ENCODE peak calls at places on chromosomes 1 and 21, in five cellular contexts. R is prostate gland, V is thyroid gland, S is neuronal stem cell, B is ovary. G is an unnamed sample.

GRCh38 chr1:99685516-99686180 is 39.7 kb downstream of the PALMD start:
- DNase-seq in B (peak; percentile 77), S (peak; percentile 52), V (peak; percentile 85), R (peak; percentile 63), G (peak; percentile 78)

GRCh38 chr1:230359992-230360391 is 66.1 kb downstream of the PGBD5 start:
- DNase-seq in B (no peak), V (peak; percentile 82), S (no peak), R (peak; percentile 20), G (peak; percentile 10)

GRCh38 chr1:39102537-39103320 is 76.6 kb downstream of the NDUFS5 start:
- DNase-seq in R (peak; percentile 41), B (no peak), V (no peak), S (peak; percentile 63), G (peak; percentile 75)

GRCh38 chr1:196148367-196148970 is 459.8 kb downstream of the KCNT2 start:
- DNase-seq in S (no peak), R (no peak), V (no peak), B (no peak), G (no peak)

GRCh38 chr1:168939131-168939946 is 167.2 kb upstream of the ATP1B1 start:
- DNase-seq in S (no peak), V (no peak), R (no peak), B (no peak), G (no peak)

GRCh38 chr1:152743371-152744145 is 14.3 kb upstream of the KPRP start:
- DNase-seq in S (no peak), B (no peak), R (no peak), V (no peak), G (no peak)

GRCh38 chr1:225448146-225448805 is 20.4 kb upstream of the LBR start:
- DNase-seq in R (no peak), S (no peak), B (no peak), V (no peak), G (no peak)

GRCh38 chr1:175891783-175892309 is 148.5 kb upstream of the TNR start:
- DNase-seq in S (no peak), B (no peak), R (no peak), V (no peak), G (no peak)

GRCh38 chr1:85148524-85149250 is 52.1 kb downstream of the SYDE2 start:
- DNase-seq in R (no peak), S (no peak), V (no peak), B (no peak), G (no peak)

GRCh38 chr1:46616277-46617107 is at the start of gene MOB3C:
- DNase-seq in B (peak; percentile 88), V (peak; percentile 73), R (peak; percentile 75), S (peak; percentile 33), G (peak; percentile 83)

GRCh38 chr1:18531503-18531845 is 50.7 kb downstream of the KLHDC7A start:
- DNase-seq in S (no peak), V (no peak), B (no peak), R (no peak), G (no peak)

GRCh38 chr1:223834660-223835263 is 11.0 kb downstream of the TP53BP2 start:
- DNase-seq in R (no peak), V (no peak), B (no peak), S (no peak), G (peak; percentile 57)

GRCh38 chr1:178310685-178311105 is 186.1 kb downstream of the CLEC20A start:
- DNase-seq in B (no peak), V (no peak), S (peak; percentile 65), R (peak; percentile 29), G (peak; percentile 52)

GRCh38 chr1:94731891-94732290 is 88.3 kb upstream of the SLC44A3 start:
- DNase-seq in B (no peak), S (no peak), V (no peak), R (no peak), G (peak; percentile 33)

GRCh38 chr1:29258974-29259801 is 22.9 kb downstream of the PTPRU start:
- DNase-seq in R (no peak), V (peak; percentile 5), S (no peak), B (peak; percentile 84), G (no peak)

GRCh38 chr21:39397651-39398385 is 47.8 kb downstream of the LCA5L start:
- DNase-seq in V (no peak), R (no peak), S (no peak), B (no peak), G (no peak)

GRCh38 chr1:230611128-230611914 is 31.0 kb upstream of the COG2 start:
- DNase-seq in V (no peak), S (no peak), R (no peak), B (no peak), G (no peak)

GRCh38 chr1:234931404-234931973 is 197.1 kb downstream of the TOMM20 start:
- DNase-seq in S (no peak), R (no peak), B (no peak), V (no peak), G (no peak)

GRCh38 chr1:33074193-33074945 is 6.6 kb upstream of the AZIN2 start:
- DNase-seq in S (no peak), V (no peak), R (no peak), B (no peak), G (no peak)

GRCh38 chr21:33299181-33299752 is 25.5 kb upstream of the IFNAR1 start:
- DNase-seq in R (no peak), V (no peak), S (no peak), B (no peak), G (no peak)

GRCh38 chr1:204711947-204712701 is 26.6 kb upstream of the LRRN2 start:
- DNase-seq in B (no peak), R (no peak), S (no peak), V (no peak), G (no peak)

GRCh38 chr1:172746091-172746949 is 87.4 kb downstream of the FASLG start:
- DNase-seq in B (no peak), S (no peak), R (peak; percentile 24), V (no peak), G (peak; percentile 88)

GRCh38 chr1:201693019-201693372 is 136.0 kb upstream of the IPO9 start:
- DNase-seq in B (no peak), R (no peak), S (no peak), V (no peak), G (no peak)

GRCh38 chr1:25873120-25873519 is 2.4 kb downstream of the PAQR7 start:
- DNase-seq in R (no peak), S (no peak), B (peak; percentile 64), V (no peak), G (no peak)

GRCh38 chr1:44808063-44808937 is at the start of gene BTBD19:
- DNase-seq in B (peak; percentile 93), V (peak; percentile 88), R (no peak), S (no peak), G (peak; percentile 92)

GRCh38 chr1:154808909-154809262 is 61.2 kb downstream of the KCNN3 start:
- DNase-seq in V (peak; percentile 59), S (no peak), R (no peak), B (no peak), G (no peak)

GRCh38 chr21:38244885-38245869 is 11.6 kb upstream of the KCNJ15 start:
- DNase-seq in V (no peak), S (no peak), B (no peak), R (no peak), G (peak; percentile 94)

GRCh38 chr1:41240806-41241747 is 1.0 kb downstream of the SCMH1 start:
- DNase-seq in V (peak; percentile 74), B (peak; percentile 73), S (peak; percentile 37), R (peak; percentile 47), G (peak; percentile 64)

DNA sequence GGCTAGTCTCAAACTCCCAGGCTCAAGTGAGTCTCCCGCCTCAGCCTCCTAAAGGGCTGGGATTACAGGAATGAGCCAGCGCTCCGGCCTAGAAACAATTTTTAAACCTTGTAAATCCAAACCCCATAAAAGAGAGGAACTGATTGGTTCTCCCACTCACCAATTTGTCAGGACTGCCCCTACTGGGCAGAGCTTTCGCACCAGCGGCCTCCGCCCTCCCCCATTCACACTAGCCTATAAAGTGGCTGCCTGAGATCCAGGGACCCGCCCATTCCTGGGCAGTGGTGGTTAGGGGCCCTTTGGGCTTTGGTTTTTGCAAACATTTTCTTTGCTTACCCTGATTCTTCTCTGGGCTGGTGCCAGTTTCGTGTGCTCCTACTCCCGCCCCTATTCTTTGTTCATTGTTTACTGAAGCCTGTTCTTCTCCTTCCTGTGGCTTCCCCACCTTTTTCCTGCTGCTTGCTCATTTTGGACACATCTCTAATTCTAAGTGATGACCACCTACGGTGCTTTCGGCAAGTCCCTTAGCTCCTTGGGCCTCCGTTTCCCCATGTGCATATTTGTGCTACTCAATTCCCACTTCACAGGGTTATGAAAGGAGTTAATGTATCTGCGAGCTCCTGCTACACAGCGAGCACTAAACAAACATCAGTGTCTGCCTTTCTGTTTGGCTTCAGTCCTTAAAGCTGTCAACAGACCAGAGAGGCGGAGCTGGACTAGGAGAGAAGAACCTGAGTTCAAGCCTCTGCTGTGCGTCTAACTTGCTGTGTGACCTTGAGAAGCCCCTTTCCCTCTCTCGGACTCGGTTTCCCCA is 39.8 kb upstream of the CLIC4 start:
- DNase-seq in B (peak; percentile 84), R (peak; percentile 87), S (peak; percentile 54), V (peak; percentile 85), G (peak; percentile 99)
- H3K4me3 ChIP-seq in B (peak overlapping the region; percentile 0), R (peak overlapping the region; percentile 5), S (no peak overlapping the region), V (no peak overlapping the region), G (peak overlapping the region; percentile 6)

GRCh38 chr1:27526569-27527222 is 36.7 kb upstream of the WASF2 start:
- DNase-seq in B (no peak), V (no peak), S (no peak), R (no peak), G (no peak)
- H3K27ac ChIP-seq in B (peak overlapping the region; percentile 93), V (peak overlapping the region; percentile 90), S (peak overlapping the region; percentile 59), R (peak overlapping the region; percentile 87), G (no peak overlapping the region)

DNA sequence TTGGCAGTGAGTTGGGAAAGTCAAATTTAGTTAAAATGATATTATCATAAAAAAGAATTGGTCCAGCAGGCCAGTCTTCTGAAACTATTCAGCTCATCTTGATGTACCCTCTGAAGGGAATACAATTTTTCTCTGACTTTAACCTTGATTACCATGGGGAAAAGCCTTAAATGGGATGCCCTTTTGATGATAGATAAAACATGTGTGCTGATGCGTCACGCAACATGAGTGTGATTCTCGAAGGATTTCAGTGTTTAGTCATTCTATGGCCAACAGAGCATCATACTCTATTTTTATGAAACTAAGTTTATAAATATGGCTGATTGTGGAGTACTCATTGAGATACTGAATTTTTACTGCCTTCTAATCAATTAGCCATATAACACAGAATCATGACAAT is 171.5 kb downstream of the ZNF281 start:
- DNase-seq in R (no peak), S (no peak), B (no peak), V (no peak), G (no peak)
- H3K4me1 ChIP-seq in R (no peaks in the 10 kb centered on the region), S (peaks cover 2% of the 10 kb centered on the region), B (no peaks in the 10 kb centered on the region), V (no peaks in the 10 kb centered on the region), G (peaks cover 19% of the 10 kb centered on the region)

GRCh38 chr1:61086245-61086644 is 3.9 kb downstream of the NFIA start:
- DNase-seq in R (no peak), S (no peak), V (no peak), B (no peak), G (no peak)

GRCh38 chr1:61083799-61084385 is 1.5 kb downstream of the NFIA start:
- DNase-seq in V (no peak), B (no peak), S (no peak), R (no peak), G (no peak)

GRCh38 chr1:61085191-61086086 is 3.1 kb downstream of the NFIA start:
- DNase-seq in S (no peak), R (no peak), V (no peak), B (no peak), G (no peak)

GRCh38 chr1:61083014-61083798 is 845 bp downstream of the NFIA start:
- DNase-seq in S (no peak), V (peak; percentile 37), R (no peak), B (peak; percentile 62), G (peak; percentile 28)

DNA sequence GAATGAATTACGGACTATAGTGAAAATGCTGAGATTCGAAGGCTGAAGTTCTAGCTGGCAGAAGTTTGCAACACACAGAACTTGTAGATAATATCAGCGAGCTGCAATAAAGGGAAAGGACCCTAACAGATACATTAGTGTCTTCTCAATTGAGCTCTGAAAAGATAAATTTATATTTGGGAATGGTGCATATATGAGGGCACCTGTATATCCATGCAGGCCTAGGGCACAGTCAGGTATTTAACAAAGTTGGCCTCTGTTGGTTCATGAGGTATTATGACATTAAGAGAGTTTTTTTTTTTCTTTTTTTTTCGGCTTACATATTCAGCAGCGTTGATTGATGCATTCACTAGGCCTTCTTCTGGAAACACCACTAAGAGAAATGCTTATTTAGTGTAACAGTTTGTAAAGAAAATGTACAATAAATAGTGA is 2.2 kb downstream of the NFIA start:
- DNase-seq in B (no peak), V (no peak), R (no peak), S (no peak), G (no peak)
- H3K4me3 ChIP-seq in B (peak overlapping the region; percentile 71), V (peak overlapping the region; percentile 85), R (peak overlapping the region; percentile 89), S (no peak overlapping the region), G (no peak overlapping the region)

G was measured in SJSA1.